ENCODE peak calls at places on chromosomes 13 and 19, in five cellular contexts. One of them, this sample, is unnamed.

GRCh38 chr13:97076898-97077297 is 82.6 kb upstream of the OXGR1 start:
- DNase-seq in NCI-H748 treated with DMSO at 0.1 percent for 48 hours: no peak
- DNase-seq in GM23338: no peak
- DNase-seq in AG04450: no peak
- DNase-seq in PC-3: no peak
- DNase-seq in this sample: no peak

GRCh38 chr13:36718146-36718545 is 44.3 kb downstream of the SERTM1 start:
- DNase-seq in NCI-H748 treated with DMSO at 0.1 percent for 48 hours: no peak
- DNase-seq in GM23338: no peak
- DNase-seq in AG04450: no peak
- DNase-seq in PC-3: peak; percentile 41
- DNase-seq in this sample: no peak

GRCh38 chr13:57630661-57631606 is 610 bp upstream of the PCDH17 start:
- DNase-seq in NCI-H748 treated with DMSO at 0.1 percent for 48 hours: peak; percentile 74
- DNase-seq in GM23338: peak; percentile 46
- DNase-seq in AG04450: no peak
- DNase-seq in PC-3: peak; percentile 14
- DNase-seq in this sample: no peak

GRCh38 chr13:110610955-110611595 is 4.3 kb upstream of the NAXD start:
- DNase-seq in NCI-H748 treated with DMSO at 0.1 percent for 48 hours: no peak
- DNase-seq in GM23338: no peak
- DNase-seq in AG04450: no peak
- DNase-seq in PC-3: peak; percentile 23
- DNase-seq in this sample: no peak

GRCh38 chr19:18685597-18686164 is 2.2 kb downstream of the CRTC1 start:
- DNase-seq in NCI-H748 treated with DMSO at 0.1 percent for 48 hours: no peak
- DNase-seq in GM23338: no peak
- DNase-seq in AG04450: no peak
- DNase-seq in PC-3: no peak
- DNase-seq in this sample: no peak

GRCh38 chr13:42101821-42102580 is 53.6 kb downstream of the DGKH start:
- DNase-seq in NCI-H748 treated with DMSO at 0.1 percent for 48 hours: no peak
- DNase-seq in GM23338: no peak
- DNase-seq in AG04450: no peak
- DNase-seq in PC-3: no peak
- DNase-seq in this sample: no peak

GRCh38 chr13:70162141-70162540 is 53.9 kb upstream of the KLHL1 start:
- DNase-seq in NCI-H748 treated with DMSO at 0.1 percent for 48 hours: no peak
- DNase-seq in GM23338: peak; percentile 36
- DNase-seq in AG04450: no peak
- DNase-seq in PC-3: no peak
- DNase-seq in this sample: no peak

GRCh38 chr19:10339380-10339960 is at the start of gene ICAM3:
- DNase-seq in NCI-H748 treated with DMSO at 0.1 percent for 48 hours: no peak
- DNase-seq in GM23338: no peak
- DNase-seq in AG04450: no peak
- DNase-seq in PC-3: no peak
- DNase-seq in this sample: no peak

GRCh38 chr19:49687566-49688316 is 1.7 kb upstream of the ADM5 start:
- DNase-seq in NCI-H748 treated with DMSO at 0.1 percent for 48 hours: no peak
- DNase-seq in GM23338: peak; percentile 55
- DNase-seq in AG04450: no peak
- DNase-seq in PC-3: peak; percentile 31
- DNase-seq in this sample: no peak

GRCh38 chr19:30884146-30884812 is 465.0 kb downstream of the TSHZ3 start:
- DNase-seq in NCI-H748 treated with DMSO at 0.1 percent for 48 hours: no peak
- DNase-seq in GM23338: peak; percentile 25
- DNase-seq in AG04450: no peak
- DNase-seq in PC-3: no peak
- DNase-seq in this sample: no peak

GRCh38 chr13:27962128-27962841 is 6.8 kb downstream of the CDX2 start:
- DNase-seq in NCI-H748 treated with DMSO at 0.1 percent for 48 hours: no peak
- DNase-seq in GM23338: peak; percentile 56
- DNase-seq in AG04450: no peak
- DNase-seq in PC-3: no peak
- DNase-seq in this sample: no peak

GRCh38 chr13:26017196-26017921 is 34.5 kb downstream of the SHISA2 start:
- DNase-seq in NCI-H748 treated with DMSO at 0.1 percent for 48 hours: no peak
- DNase-seq in GM23338: no peak
- DNase-seq in AG04450: no peak
- DNase-seq in PC-3: no peak
- DNase-seq in this sample: no peak

GRCh38 chr13:24923305-24923640 is 159.3 kb downstream of the RNF17 start:
- DNase-seq in NCI-H748 treated with DMSO at 0.1 percent for 48 hours: peak; percentile 85
- DNase-seq in GM23338: no peak
- DNase-seq in AG04450: peak; percentile 47
- DNase-seq in PC-3: peak; percentile 15
- DNase-seq in this sample: peak; percentile 34